ENCODE peak calls at places on chromosomes 11 and 22, in nine cellular contexts. T, Y, U, I, M, D, C, S and X are unnamed samples.
A peak's percentile ranks its signal among the peaks of the same experiment; 100 is the strongest.

GRCh38 chr11:83002047-83002446 is 69.7 kb downstream of the RAB30 start:
- DNase-seq in T (no peak), Y (no peak), U (no peak), I (no peak), M (no peak), D (peak; percentile 32), C (no peak), S (no peak), X (no peak)

GRCh38 chr11:36007127-36007824 is 63.4 kb downstream of the LDLRAD3 start:
- DNase-seq in T (no peak), Y (no peak), U (no peak), I (no peak), M (no peak), D (no peak), C (no peak), S (no peak), X (no peak)

GRCh38 chr11:115170133-115170815 is 333.9 kb downstream of the CADM1 start:
- DNase-seq in T (no peak), Y (no peak), U (no peak), I (peak; percentile 10), M (no peak), D (peak; percentile 24), C (peak; percentile 64), S (peak; percentile 50), X (no peak)

GRCh38 chr11:68216171-68216938 is 3.3 kb upstream of the KMT5B start:
- DNase-seq in T (no peak), Y (no peak), U (peak; percentile 68), I (peak; percentile 29), M (no peak), D (no peak), C (peak; percentile 71), S (no peak), X (no peak)

GRCh38 chr11:61637287-61637686 is 42.9 kb upstream of the DAGLA start:
- DNase-seq in T (no peak), Y (peak; percentile 5), U (no peak), I (no peak), M (no peak), D (no peak), C (no peak), S (no peak), X (no peak)

GRCh38 chr11:14424096-14424495 is 65.1 kb upstream of the RRAS2 start:
- DNase-seq in T (no peak), Y (peak; percentile 73), U (no peak), I (no peak), M (no peak), D (peak; percentile 59), C (no peak), S (no peak), X (no peak)

GRCh38 chr11:110433393-110434333 is 3.9 kb downstream of the FDX1 start:
- DNase-seq in T (no peak), Y (peak; percentile 19), U (no peak), I (no peak), M (no peak), D (peak; percentile 44), C (no peak), S (no peak), X (no peak)

GRCh38 chr11:84056696-84057095 is 770.5 kb upstream of the CCDC90B start:
- DNase-seq in T (no peak), Y (peak; percentile 1), U (no peak), I (no peak), M (no peak), D (no peak), C (no peak), S (no peak), X (no peak)

GRCh38 chr11:17531071-17531817 is 13.0 kb downstream of the USH1C start:
- DNase-seq in T (no peak), Y (no peak), U (no peak), I (no peak), M (no peak), D (no peak), C (no peak), S (no peak), X (no peak)

GRCh38 chr11:102453286-102453797 is 777 bp upstream of the TMEM123 start:
- DNase-seq in T (no peak), Y (no peak), U (no peak), I (no peak), M (no peak), D (no peak), C (peak; percentile 58), S (peak; percentile 7), X (no peak)

GRCh38 chr11:133659542-133660201 is 127.4 kb upstream of the OPCML start:
- DNase-seq in T (no peak), Y (no peak), U (no peak), I (no peak), M (no peak), D (no peak), C (no peak), S (no peak), X (no peak)

GRCh38 chr11:36253238-36253637 is 36.0 kb downstream of the COMMD9 start:
- DNase-seq in T (no peak), Y (no peak), U (no peak), I (no peak), M (no peak), D (peak; percentile 22), C (no peak), S (no peak), X (no peak)

GRCh38 chr11:16611395-16612233 is 126.8 kb upstream of the C11orf58 start:
- DNase-seq in T (no peak), Y (no peak), U (no peak), I (no peak), M (no peak), D (no peak), C (no peak), S (no peak), X (no peak)

GRCh38 chr11:15673408-15673811 is 558.7 kb downstream of the INSC start:
- DNase-seq in T (no peak), Y (peak; percentile 36), U (no peak), I (no peak), M (no peak), D (no peak), C (no peak), S (no peak), X (no peak)

GRCh38 chr11:132042296-132042695 is 671.9 kb downstream of the NTM start:
- DNase-seq in T (no peak), Y (no peak), U (no peak), I (no peak), M (no peak), D (no peak), C (no peak), S (no peak), X (no peak)

GRCh38 chr11:78310500-78310909 is 107.1 kb downstream of the GAB2 start:
- DNase-seq in T (no peak), Y (peak; percentile 49), U (peak; percentile 84), I (no peak), M (no peak), D (peak; percentile 46), C (peak; percentile 47), S (no peak), X (no peak)

GRCh38 chr22:44316393-44317162 is 3.8 kb upstream of the SHISAL1 start:
- DNase-seq in T (no peak), Y (peak; percentile 73), U (peak; percentile 29), I (no peak), M (no peak), D (peak; percentile 31), C (no peak), S (no peak), X (no peak)

GRCh38 chr11:16981651-16982194 is 32.5 kb downstream of the PLEKHA7 start:
- DNase-seq in T (peak; percentile 61), Y (peak; percentile 85), U (peak; percentile 91), I (peak; percentile 93), M (no peak), D (peak; percentile 42), C (no peak), S (no peak), X (peak; percentile 95)

GRCh38 chr11:73141309-73142127 is 600 bp downstream of the FCHSD2 start:
- DNase-seq in T (peak; percentile 95), Y (peak; percentile 77), U (peak; percentile 95), I (peak; percentile 52), M (peak; percentile 66), D (peak; percentile 67), C (peak; percentile 72), S (peak; percentile 74), X (no peak)

GRCh38 chr11:12827369-12827768 is 153.1 kb downstream of the TEAD1 start:
- DNase-seq in T (no peak), Y (no peak), U (no peak), I (no peak), M (no peak), D (no peak), C (no peak), S (no peak), X (no peak)

GRCh38 chr11:57207160-57207559 is 25.4 kb downstream of the LRRC55 start:
- DNase-seq in T (no peak), Y (no peak), U (no peak), I (no peak), M (no peak), D (no peak), C (no peak), S (peak; percentile 48), X (no peak)
- TF ChIP-seq CTCF in T (no peak), Y (no peak), U (no peak), I (no peak), M (no peak), D (no peak), C (no peak), S (no peak), X (no peak)

GRCh38 chr11:1226226-1226961 is 3.5 kb downstream of the MUC5B start:
- DNase-seq in T (peak; percentile 76), Y (no peak), U (peak; percentile 70), I (no peak), M (no peak), D (no peak), C (peak; percentile 20), S (no peak), X (no peak)
- TF ChIP-seq CTCF in T (no peak), Y (no peak), U (no peak), I (peak; percentile 40), M (no peak), D (no peak), C (no peak), S (no peak), X (no peak)

GRCh38 chr11:97254790-97255189 is 865.0 kb downstream of the JRKL start:
- DNase-seq in T (no peak), Y (no peak), U (no peak), I (no peak), M (no peak), D (no peak), C (no peak), S (no peak), X (no peak)

GRCh38 chr11:97259434-97259833 is 869.6 kb downstream of the JRKL start:
- DNase-seq in T (no peak), Y (no peak), U (no peak), I (no peak), M (no peak), D (no peak), C (no peak), S (no peak), X (no peak)

DNA sequence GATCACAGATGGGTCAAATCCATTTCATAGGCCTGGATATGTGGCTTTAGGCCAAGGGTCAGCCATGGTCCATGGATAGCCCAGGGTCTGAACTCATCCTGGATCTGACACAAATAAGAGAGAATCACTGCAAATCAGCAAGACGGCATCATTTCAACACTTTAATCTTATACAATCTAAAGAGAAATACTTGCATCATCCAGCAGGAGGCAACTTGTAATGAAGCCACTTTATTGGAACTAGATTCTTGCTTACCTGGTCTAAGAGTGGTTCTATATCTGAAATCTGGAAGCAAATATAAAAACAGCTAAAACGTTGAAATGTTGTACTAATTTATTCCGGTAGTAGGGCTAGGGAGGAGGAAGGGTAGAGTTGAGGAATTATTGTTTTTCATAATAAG is 870.1 kb downstream of the JRKL start:
- DNase-seq in T (no peak), Y (no peak), U (no peak), I (no peak), M (no peak), D (no peak), C (no peak), S (no peak), X (no peak)
- TF ChIP-seq CTCF in T (no peak), Y (no peak), U (no peak), I (no peak), M (no peak), D (no peak), C (no peak), S (peak; percentile 46), X (no peak)

GRCh38 chr11:96050435-96051182 is 126.7 kb upstream of the MTMR2 start:
- DNase-seq in T (no peak), Y (peak; percentile 81), U (no peak), I (peak; percentile 18), M (no peak), D (peak; percentile 56), C (no peak), S (no peak), X (peak; percentile 78)
- TF ChIP-seq CTCF in T (no peak), Y (peak; percentile 29), U (no peak), I (no peak), M (no peak), D (peak; percentile 6), C (no peak), S (no peak), X (peak; percentile 34)